ENCODE peak calls at places on chromosomes 6 and 20, in five cellular contexts. One of them, this sample, is unnamed.
A peak's percentile ranks its signal among the peaks of the same experiment; 100 is the strongest.

GRCh38 chr20:22810626-22811559 is 224.2 kb upstream of the SSTR4 start:
- DNase-seq in adrenal gland: peak; percentile 25
- DNase-seq in breast epithelium: no peak
- DNase-seq in GM12865: no peak
- DNase-seq in pancreas: no peak
- DNase-seq in this sample: no peak

GRCh38 chr6:13810688-13811446 is 3.5 kb downstream of the MCUR1 start:
- DNase-seq in adrenal gland: peak; percentile 50
- DNase-seq in breast epithelium: no peak
- DNase-seq in GM12865: no peak
- DNase-seq in pancreas: no peak
- DNase-seq in this sample: no peak

GRCh38 chr6:141326426-141326825 is 806.3 kb upstream of the GJE1 start:
- DNase-seq in adrenal gland: no peak
- DNase-seq in breast epithelium: no peak
- DNase-seq in GM12865: peak; percentile 40
- DNase-seq in pancreas: no peak
- DNase-seq in this sample: peak; percentile 91

GRCh38 chr6:12288844-12289654 is 1.1 kb upstream of the EDN1 start:
- DNase-seq in adrenal gland: peak; percentile 41
- DNase-seq in breast epithelium: peak; percentile 48
- DNase-seq in GM12865: peak; percentile 79
- DNase-seq in pancreas: peak; percentile 57
- DNase-seq in this sample: no peak

GRCh38 chr20:2374346-2375125 is 6.2 kb upstream of the TGM6 start:
- DNase-seq in adrenal gland: no peak
- DNase-seq in breast epithelium: no peak
- DNase-seq in GM12865: no peak
- DNase-seq in pancreas: no peak
- DNase-seq in this sample: no peak

GRCh38 chr6:44966449-44967091 is 361.6 kb upstream of the RUNX2 start:
- DNase-seq in adrenal gland: no peak
- DNase-seq in breast epithelium: no peak
- DNase-seq in GM12865: no peak
- DNase-seq in pancreas: no peak
- DNase-seq in this sample: peak; percentile 45

GRCh38 chr20:64065973-64066341 is 3.0 kb downstream of the TCEA2 start:
- DNase-seq in adrenal gland: peak; percentile 46
- DNase-seq in breast epithelium: no peak
- DNase-seq in GM12865: peak; percentile 92
- DNase-seq in pancreas: no peak
- DNase-seq in this sample: peak; percentile 49

GRCh38 chr6:52570291-52570700 is 6.6 kb downstream of the TRAM2 start:
- DNase-seq in adrenal gland: no peak
- DNase-seq in breast epithelium: no peak
- DNase-seq in GM12865: no peak
- DNase-seq in pancreas: no peak
- DNase-seq in this sample: no peak

GRCh38 chr20:63102720-63103375 is 96.1 kb upstream of the BHLHE23 start:
- DNase-seq in adrenal gland: peak; percentile 22
- DNase-seq in breast epithelium: no peak
- DNase-seq in GM12865: peak; percentile 74
- DNase-seq in pancreas: no peak
- DNase-seq in this sample: no peak

GRCh38 chr6:137851669-137852068 is 15.4 kb upstream of the TNFAIP3 start:
- DNase-seq in adrenal gland: no peak
- DNase-seq in breast epithelium: no peak
- DNase-seq in GM12865: no peak
- DNase-seq in pancreas: no peak
- DNase-seq in this sample: no peak

GRCh38 chr6:39189915-39190544 is 39.2 kb downstream of the KCNK5 start:
- DNase-seq in adrenal gland: peak; percentile 53
- DNase-seq in breast epithelium: no peak
- DNase-seq in GM12865: peak; percentile 55
- DNase-seq in pancreas: peak; percentile 58
- DNase-seq in this sample: no peak

GRCh38 chr6:109824105-109824504 is 133.0 kb downstream of the FIG4 start:
- DNase-seq in adrenal gland: no peak
- DNase-seq in breast epithelium: no peak
- DNase-seq in GM12865: no peak
- DNase-seq in pancreas: no peak
- DNase-seq in this sample: no peak

GRCh38 chr20:22795897-22796296 is 211.5 kb upstream of the FOXA2 start:
- DNase-seq in adrenal gland: peak; percentile 37
- DNase-seq in breast epithelium: peak; percentile 68
- DNase-seq in GM12865: no peak
- DNase-seq in pancreas: peak; percentile 28
- DNase-seq in this sample: peak; percentile 57

GRCh38 chr20:37902504-37903313 is at the start of gene VSTM2L:
- DNase-seq in adrenal gland: peak; percentile 34
- DNase-seq in breast epithelium: no peak
- DNase-seq in GM12865: peak; percentile 44
- DNase-seq in pancreas: peak; percentile 42
- DNase-seq in this sample: no peak

GRCh38 chr6:39090036-39090435 is 24.9 kb downstream of the SAYSD1 start:
- DNase-seq in adrenal gland: no peak
- DNase-seq in breast epithelium: no peak
- DNase-seq in GM12865: no peak
- DNase-seq in pancreas: no peak
- DNase-seq in this sample: no peak

GRCh38 chr6:97129111-97129510 is 153.9 kb downstream of the MMS22L start:
- DNase-seq in adrenal gland: no peak
- DNase-seq in breast epithelium: no peak
- DNase-seq in GM12865: no peak
- DNase-seq in pancreas: no peak
- DNase-seq in this sample: no peak

GRCh38 chr6:137451926-137452325 is 42.3 kb downstream of the OLIG3 start:
- DNase-seq in adrenal gland: no peak
- DNase-seq in breast epithelium: no peak
- DNase-seq in GM12865: no peak
- DNase-seq in pancreas: no peak
- DNase-seq in this sample: peak; percentile 33

GRCh38 chr20:57560554-57561355 is at the start of gene PCK1:
- DNase-seq in adrenal gland: peak; percentile 60
- DNase-seq in breast epithelium: no peak
- DNase-seq in GM12865: no peak
- DNase-seq in pancreas: peak; percentile 80
- DNase-seq in this sample: no peak

GRCh38 chr6:36855750-36856149 is 16.5 kb upstream of the CPNE5 start:
- DNase-seq in adrenal gland: no peak
- DNase-seq in breast epithelium: no peak
- DNase-seq in GM12865: no peak
- DNase-seq in pancreas: no peak
- DNase-seq in this sample: no peak

GRCh38 chr6:77095936-77096627 is 367.2 kb downstream of the HTR1B start:
- DNase-seq in adrenal gland: no peak
- DNase-seq in breast epithelium: no peak
- DNase-seq in GM12865: no peak
- DNase-seq in pancreas: no peak
- DNase-seq in this sample: no peak

GRCh38 chr20:47691632-47692031 is 93.6 kb downstream of the SULF2 start:
- DNase-seq in adrenal gland: no peak
- DNase-seq in breast epithelium: no peak
- DNase-seq in GM12865: no peak
- DNase-seq in pancreas: no peak
- DNase-seq in this sample: no peak

GRCh38 chr20:32614772-32615171 is 29.6 kb upstream of the NOL4L start:
- DNase-seq in adrenal gland: no peak
- DNase-seq in breast epithelium: no peak
- DNase-seq in GM12865: no peak
- DNase-seq in pancreas: no peak
- DNase-seq in this sample: no peak

GRCh38 chr6:164013480-164014208 is 599.1 kb downstream of the QKI start:
- DNase-seq in adrenal gland: no peak
- DNase-seq in breast epithelium: no peak
- DNase-seq in GM12865: no peak
- DNase-seq in pancreas: no peak
- DNase-seq in this sample: no peak

GRCh38 chr6:157764346-157765068 is 58.5 kb upstream of the SNX9 start:
- DNase-seq in adrenal gland: peak; percentile 92
- DNase-seq in breast epithelium: peak; percentile 93
- DNase-seq in GM12865: peak; percentile 89
- DNase-seq in pancreas: peak; percentile 44
- DNase-seq in this sample: peak; percentile 100

GRCh38 chr6:154555075-154555677 is 44.7 kb upstream of the CNKSR3 start:
- DNase-seq in adrenal gland: no peak
- DNase-seq in breast epithelium: no peak
- DNase-seq in GM12865: no peak
- DNase-seq in pancreas: peak; percentile 31
- DNase-seq in this sample: no peak

GRCh38 chr6:14713966-14714631 is 531.8 kb upstream of the JARID2 start:
- DNase-seq in adrenal gland: no peak
- DNase-seq in breast epithelium: no peak
- DNase-seq in GM12865: no peak
- DNase-seq in pancreas: no peak
- DNase-seq in this sample: no peak

GRCh38 chr6:158174024-158174423 is 5.9 kb downstream of the GTF2H5 start:
- DNase-seq in adrenal gland: no peak
- DNase-seq in breast epithelium: no peak
- DNase-seq in GM12865: no peak
- DNase-seq in pancreas: no peak
- DNase-seq in this sample: no peak

GRCh38 chr20:61644387-61645076 is 392.5 kb downstream of the CDH4 start:
- DNase-seq in adrenal gland: no peak
- DNase-seq in breast epithelium: no peak
- DNase-seq in GM12865: no peak
- DNase-seq in pancreas: no peak
- DNase-seq in this sample: no peak

GRCh38 chr6:164086326-164086887 is 671.9 kb downstream of the QKI start:
- DNase-seq in adrenal gland: no peak
- DNase-seq in breast epithelium: no peak
- DNase-seq in GM12865: no peak
- DNase-seq in pancreas: no peak
- DNase-seq in this sample: no peak

GRCh38 chr6:68741501-68742343 is 106.6 kb downstream of the ADGRB3 start:
- DNase-seq in adrenal gland: no peak
- DNase-seq in breast epithelium: no peak
- DNase-seq in GM12865: no peak
- DNase-seq in pancreas: no peak
- DNase-seq in this sample: no peak

GRCh38 chr6:125111219-125111983 is 42.2 kb upstream of the TPD52L1 start:
- DNase-seq in adrenal gland: no peak
- DNase-seq in breast epithelium: no peak
- DNase-seq in GM12865: no peak
- DNase-seq in pancreas: no peak
- DNase-seq in this sample: no peak

GRCh38 chr6:87357479-87358196 is 13.0 kb downstream of the C6orf163 start:
- DNase-seq in adrenal gland: no peak
- DNase-seq in breast epithelium: no peak
- DNase-seq in GM12865: no peak
- DNase-seq in pancreas: no peak
- DNase-seq in this sample: no peak

GRCh38 chr20:4234128-4234527 is 218.8 kb upstream of the RNF24 start:
- DNase-seq in adrenal gland: peak; percentile 75
- DNase-seq in breast epithelium: no peak
- DNase-seq in GM12865: no peak
- DNase-seq in pancreas: peak; percentile 62
- DNase-seq in this sample: no peak

GRCh38 chr6:134253681-134254080 is 64.2 kb downstream of the SGK1 start:
- DNase-seq in adrenal gland: peak; percentile 64
- DNase-seq in breast epithelium: peak; percentile 25
- DNase-seq in GM12865: no peak
- DNase-seq in pancreas: peak; percentile 45
- DNase-seq in this sample: peak; percentile 75

GRCh38 chr6:41441598-41442205 is 104.5 kb upstream of the FOXP4 start:
- DNase-seq in adrenal gland: no peak
- DNase-seq in breast epithelium: no peak
- DNase-seq in GM12865: no peak
- DNase-seq in pancreas: no peak
- DNase-seq in this sample: no peak
- TF ChIP-seq CTCF in adrenal gland: no peak
- TF ChIP-seq CTCF in breast epithelium: no peak
- TF ChIP-seq CTCF in GM12865: no peak
- TF ChIP-seq CTCF in pancreas: no peak
- TF ChIP-seq CTCF in this sample: no peak

GRCh38 chr6:41636803-41637178 is 1.5 kb upstream of the MDFI start:
- DNase-seq in adrenal gland: peak; percentile 47
- DNase-seq in breast epithelium: peak; percentile 77
- DNase-seq in GM12865: no peak
- DNase-seq in pancreas: peak; percentile 71
- DNase-seq in this sample: no peak
- H3K4me3 ChIP-seq in adrenal gland: no peak overlapping the region
- H3K4me3 ChIP-seq in breast epithelium: peak overlapping the region; percentile 79
- H3K4me3 ChIP-seq in GM12865: no peak overlapping the region
- H3K4me3 ChIP-seq in pancreas: peak overlapping the region; percentile 29
- H3K4me3 ChIP-seq in this sample: no peak overlapping the region

GRCh38 chr6:99246602-99247001 is 102.9 kb downstream of the FAXC start:
- DNase-seq in adrenal gland: no peak
- DNase-seq in breast epithelium: no peak
- DNase-seq in GM12865: no peak
- DNase-seq in pancreas: no peak
- DNase-seq in this sample: no peak

GRCh38 chr6:99241905-99242534 is 107.5 kb downstream of the FAXC start:
- DNase-seq in adrenal gland: no peak
- DNase-seq in breast epithelium: no peak
- DNase-seq in GM12865: peak; percentile 38
- DNase-seq in pancreas: no peak
- DNase-seq in this sample: peak; percentile 10
- TF ChIP-seq CTCF in adrenal gland: no peak
- TF ChIP-seq CTCF in breast epithelium: no peak
- TF ChIP-seq CTCF in GM12865: peak; percentile 34
- TF ChIP-seq CTCF in pancreas: no peak
- TF ChIP-seq CTCF in this sample: peak; percentile 18

DNA sequence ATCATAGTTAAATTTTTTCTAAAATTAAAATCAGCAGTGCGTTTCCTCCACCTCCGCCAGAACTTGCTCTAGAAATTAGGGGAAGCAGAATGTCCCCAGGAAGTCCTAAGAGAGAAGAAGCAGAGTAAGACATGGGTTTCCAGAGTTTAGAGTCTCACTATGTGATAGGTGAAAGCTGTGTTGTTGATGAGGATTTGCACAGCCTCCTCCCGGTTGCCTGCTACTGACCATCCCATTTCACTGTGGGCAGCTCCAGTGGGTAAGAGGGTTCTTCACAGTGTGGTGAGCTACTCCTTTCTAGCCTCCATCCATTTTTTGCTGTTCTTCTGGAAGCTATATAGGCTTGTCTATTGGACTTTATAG is 13.3 kb downstream of the UST start:
- DNase-seq in adrenal gland: no peak
- DNase-seq in breast epithelium: no peak
- DNase-seq in GM12865: peak; percentile 27
- DNase-seq in pancreas: no peak
- DNase-seq in this sample: no peak
- H3K4me3 ChIP-seq in adrenal gland: no peak overlapping the region
- H3K4me3 ChIP-seq in breast epithelium: no peak overlapping the region
- H3K4me3 ChIP-seq in GM12865: peak overlapping the region; percentile 44
- H3K4me3 ChIP-seq in pancreas: no peak overlapping the region
- H3K4me3 ChIP-seq in this sample: no peak overlapping the region